ENCODE peak calls at places on chromosome 17, in seven cellular contexts. B, H, Z, T, U, D and K are unnamed samples.
A peak's percentile ranks its signal among the peaks of the same experiment; 100 is the strongest.

GRCh38 chr17:47305302-47305923 is 18.3 kb upstream of the EFCAB13 start:
- DNase-seq in D (peak; percentile 74), B (no peak), T (no peak), U (no peak), Z (peak; percentile 89), H (peak; percentile 97), K (no peak)

GRCh38 chr17:40317345-40317873 is 8.4 kb downstream of the RARA start:
- DNase-seq in Z (peak; percentile 86), H (peak; percentile 81), U (peak; percentile 73), T (peak; percentile 72), B (peak; percentile 45), D (no peak), K (peak; percentile 46)

GRCh38 chr17:38761612-38762011 is 9.1 kb downstream of the PSMB3 start:
- DNase-seq in U (peak; percentile 68), B (no peak), D (no peak), Z (peak; percentile 13), T (no peak), H (peak; percentile 58), K (peak; percentile 34)

GRCh38 chr17:19647697-19648474 is 665 bp upstream of the ALDH3A2 start:
- DNase-seq in D (no peak), H (peak; percentile 87), B (no peak), Z (peak; percentile 82), T (peak; percentile 70), U (peak; percentile 37), K (peak; percentile 23)

GRCh38 chr17:3534881-3535252 is 22.7 kb downstream of the TRPV3 start:
- DNase-seq in U (no peak), B (no peak), T (no peak), Z (peak; percentile 17), H (peak; percentile 53), D (no peak), K (peak; percentile 67)

GRCh38 chr17:38403491-38403890 is 24.8 kb upstream of the ARHGAP23 start:
- DNase-seq in H (peak; percentile 45), U (no peak), D (no peak), Z (no peak), T (no peak), B (no peak), K (no peak)

GRCh38 chr17:45088741-45089140 is 27.6 kb downstream of the NMT1 start:
- DNase-seq in Z (no peak), B (no peak), T (no peak), U (no peak), H (no peak), D (no peak), K (no peak)

GRCh38 chr17:16085066-16085699 is 85.6 kb downstream of the TTC19 start:
- DNase-seq in U (no peak), B (no peak), D (peak; percentile 55), Z (peak; percentile 73), H (peak; percentile 78), T (no peak), K (no peak)

GRCh38 chr17:31674305-31674704 is 184.7 kb downstream of the COPRS start:
- DNase-seq in D (no peak), T (no peak), Z (peak; percentile 38), U (no peak), H (peak; percentile 65), B (no peak), K (no peak)

GRCh38 chr17:34726536-34727384 is 147.4 kb downstream of the TMEM132E start:
- DNase-seq in T (no peak), H (no peak), B (no peak), U (peak; percentile 16), Z (no peak), D (no peak), K (no peak)

GRCh38 chr17:1110524-1110843 is 69.3 kb downstream of the ABR start:
- DNase-seq in Z (peak; percentile 11), D (no peak), B (no peak), U (no peak), H (no peak), T (no peak), K (no peak)
- H3K4me3 ChIP-seq in Z (peak overlapping the region; percentile 25), D (no peak overlapping the region), B (no peak overlapping the region), U (no peak overlapping the region), H (no peak overlapping the region), T (no peak overlapping the region), K (peak overlapping the region; percentile 79)

GRCh38 chr17:81008140-81008539 is 16.5 kb downstream of the CHMP6 start:
- DNase-seq in B (no peak), U (no peak), D (no peak), H (no peak), T (no peak), Z (no peak), K (no peak)

GRCh38 chr17:81002013-81002384 is 10.4 kb downstream of the CHMP6 start:
- DNase-seq in H (no peak), D (no peak), U (no peak), B (no peak), Z (no peak), T (no peak), K (no peak)

GRCh38 chr17:81002409-81003361 is 11.0 kb downstream of the CHMP6 start:
- DNase-seq in Z (peak; percentile 40), U (peak; percentile 72), D (no peak), H (peak; percentile 70), T (peak; percentile 71), B (no peak), K (no peak)

GRCh38 chr17:81003711-81004335 is 12.2 kb downstream of the CHMP6 start:
- DNase-seq in B (no peak), T (peak; percentile 14), H (no peak), U (no peak), Z (peak; percentile 40), D (no peak), K (no peak)

GRCh38 chr17:81004336-81005015 is 12.8 kb downstream of the CHMP6 start:
- DNase-seq in T (no peak), Z (peak; percentile 42), U (no peak), H (no peak), B (no peak), D (no peak), K (no peak)
- H3K4me3 ChIP-seq in T (no peak overlapping the region), Z (no peak overlapping the region), U (no peak overlapping the region), H (no peak overlapping the region), B (no peak overlapping the region), D (peak overlapping the region; percentile 38), K (no peak overlapping the region)

DNA sequence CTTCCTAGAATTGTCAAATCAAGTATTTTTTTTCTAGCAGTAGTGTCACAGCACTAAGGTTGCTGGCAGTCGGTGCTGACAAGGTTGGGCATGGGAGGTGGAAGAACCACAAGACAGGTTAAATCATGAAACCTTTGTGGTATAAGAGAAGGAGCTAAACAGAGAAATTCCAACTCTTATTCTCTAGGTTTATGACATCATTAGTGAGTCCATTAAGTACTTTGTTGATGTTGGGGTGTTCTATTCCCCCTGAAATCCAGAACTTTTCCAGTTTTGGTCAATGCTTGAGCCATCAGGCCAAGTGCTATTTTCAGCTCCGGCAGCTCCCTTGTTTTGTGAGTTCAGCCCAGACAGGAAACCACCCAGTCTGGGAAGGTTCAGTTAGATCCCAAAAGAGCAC is 206.0 kb upstream of the SOX9 start:
- DNase-seq in U (no peak), B (no peak), Z (no peak), D (no peak), T (no peak), H (no peak), K (no peak)
- H3K4me3 ChIP-seq in U (no peak overlapping the region), B (no peak overlapping the region), Z (no peak overlapping the region), D (no peak overlapping the region), T (no peak overlapping the region), H (no peak overlapping the region), K (no peak overlapping the region)

GRCh38 chr17:59839646-59840328 is 53.0 kb downstream of the TUBD1 start:
- DNase-seq in T (no peak), U (no peak), H (peak; percentile 67), D (no peak), Z (peak; percentile 50), B (no peak), K (no peak)
- H3K4me3 ChIP-seq in T (peak overlapping the region; percentile 63), U (peak overlapping the region; percentile 65), H (peak overlapping the region; percentile 71), D (peak overlapping the region; percentile 79), Z (peak overlapping the region; percentile 94), B (peak overlapping the region; percentile 85), K (peak overlapping the region; percentile 74)

GRCh38 chr17:18187226-18187625 is 3.6 kb downstream of the ALKBH5 start:
- DNase-seq in H (peak; percentile 3), T (no peak), D (no peak), Z (peak; percentile 39), B (no peak), U (no peak), K (no peak)
- H3K4me3 ChIP-seq in H (peak overlapping the region; percentile 70), T (peak overlapping the region; percentile 90), D (peak overlapping the region; percentile 91), Z (peak overlapping the region; percentile 95), B (peak overlapping the region; percentile 95), U (peak overlapping the region; percentile 84), K (no peak overlapping the region)

DNA sequence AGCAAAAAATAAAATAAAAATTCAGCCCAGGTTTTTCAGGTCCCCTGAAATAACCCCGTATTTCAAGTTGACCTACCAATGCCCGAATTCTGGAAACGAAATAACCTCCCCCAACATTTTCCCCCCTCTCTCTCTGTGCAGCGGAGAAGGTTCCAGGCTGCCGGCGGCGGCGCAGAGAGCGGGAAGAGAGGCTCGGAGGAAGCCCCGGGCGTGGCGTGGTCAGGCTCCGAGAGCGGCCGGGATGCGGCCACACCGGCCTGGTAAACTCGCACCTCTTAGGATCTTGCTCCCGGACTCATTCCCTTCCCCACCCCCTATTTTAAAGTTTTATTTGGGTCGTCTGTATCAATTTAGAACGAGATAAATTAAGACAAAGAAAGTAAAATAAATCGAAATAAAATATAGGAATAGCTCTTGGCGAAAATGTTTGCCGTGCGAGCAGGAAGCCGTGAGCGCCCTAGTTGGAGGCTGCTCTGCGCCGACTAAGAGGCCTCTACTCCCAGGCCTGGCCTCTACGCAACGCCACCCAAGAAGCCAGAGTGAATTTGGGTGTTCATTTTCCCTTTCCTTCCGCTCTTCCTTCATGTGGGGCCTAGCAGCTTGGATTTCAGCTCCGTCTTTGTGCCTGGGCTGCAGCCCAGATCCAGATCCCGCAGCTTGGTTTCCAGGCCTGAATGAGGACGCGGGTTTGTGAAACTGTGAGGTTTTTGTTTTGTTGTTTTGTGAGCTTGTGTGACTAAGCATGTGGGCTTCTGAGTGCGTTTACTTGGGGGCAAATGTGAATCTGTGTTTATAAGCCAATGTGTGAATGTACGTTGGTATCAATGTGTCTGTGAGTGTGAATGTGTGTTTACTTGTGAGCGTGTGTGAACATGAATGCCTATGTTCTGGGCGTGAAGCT is 1.5 kb upstream of the HOXB6 start:
- DNase-seq in H (no peak), T (no peak), B (no peak), Z (no peak), U (no peak), D (no peak), K (no peak)
- H3K4me3 ChIP-seq in H (no peak overlapping the region), T (no peak overlapping the region), B (no peak overlapping the region), Z (no peak overlapping the region), U (no peak overlapping the region), D (no peak overlapping the region), K (no peak overlapping the region)